ENCODE peak calls at places on chromosomes 16 and 17, in seven cellular contexts. K, L, F, A, R, O and V are unnamed samples.

GRCh38 chr16:22323173-22323997 is 26.2 kb downstream of the POLR3E start:
- DNase-seq in K (no peak), L (no peak), F (no peak), A (no peak), R (no peak), O (no peak), V (no peak)

GRCh38 chr16:1259760-1260068 is 3.8 kb downstream of the TPSD1 start:
- DNase-seq in K (no peak), L (no peak), F (no peak), A (no peak), R (no peak), O (no peak), V (no peak)

GRCh38 chr16:31698901-31699300 is 171.2 kb downstream of the AHSP start:
- DNase-seq in K (no peak), L (no peak), F (no peak), A (no peak), R (no peak), O (no peak), V (no peak)

GRCh38 chr16:30010817-30011504 is at the start of gene DOC2A:
- DNase-seq in K (peak; percentile 87), L (no peak), F (no peak), A (no peak), R (no peak), O (no peak), V (no peak)

GRCh38 chr17:35368086-35368824 is 5.2 kb downstream of the SLFN11 start:
- DNase-seq in K (peak; percentile 41), L (no peak), F (no peak), A (no peak), R (peak; percentile 62), O (peak; percentile 46), V (peak; percentile 52)

GRCh38 chr16:56190903-56191806 is at the start of gene GNAO1:
- DNase-seq in K (peak; percentile 86), L (peak; percentile 61), F (peak; percentile 64), A (peak; percentile 81), R (no peak), O (peak; percentile 56), V (peak; percentile 76)

GRCh38 chr16:64253114-64253513 is 868.7 kb downstream of the CDH11 start:
- DNase-seq in K (no peak), L (no peak), F (no peak), A (no peak), R (no peak), O (no peak), V (no peak)

GRCh38 chr16:88063201-88063773 is 112.1 kb downstream of the BANP start:
- DNase-seq in K (no peak), L (no peak), F (no peak), A (peak; percentile 44), R (no peak), O (no peak), V (no peak)

GRCh38 chr16:66894948-66895696 is 14.8 kb downstream of the PDP2 start:
- DNase-seq in K (peak; percentile 79), L (peak; percentile 73), F (no peak), A (peak; percentile 63), R (peak; percentile 63), O (peak; percentile 82), V (peak; percentile 63)

GRCh38 chr17:9403207-9403606 is 172.4 kb downstream of the STX8 start:
- DNase-seq in K (no peak), L (no peak), F (no peak), A (no peak), R (no peak), O (no peak), V (no peak)

GRCh38 chr16:88769617-88770458 is 15.2 kb downstream of the PIEZO1 start:
- DNase-seq in K (peak; percentile 93), L (no peak), F (no peak), A (no peak), R (peak; percentile 75), O (peak; percentile 61), V (no peak)

GRCh38 chr16:49520684-49521083 is 147.1 kb downstream of the C16orf78 start:
- DNase-seq in K (no peak), L (no peak), F (no peak), A (no peak), R (no peak), O (no peak), V (no peak)

GRCh38 chr17:74099441-74100340 is 103.8 kb upstream of the RPL38 start:
- DNase-seq in K (no peak), L (no peak), F (no peak), A (no peak), R (no peak), O (no peak), V (no peak)

GRCh38 chr17:81399481-81400153 is 4.4 kb downstream of the BAHCC1 start:
- DNase-seq in K (peak; percentile 55), L (no peak), F (no peak), A (peak; percentile 38), R (no peak), O (no peak), V (no peak)

GRCh38 chr17:74450925-74451403 is 15.5 kb upstream of the CD300A start:
- DNase-seq in K (no peak), L (no peak), F (peak; percentile 56), A (no peak), R (no peak), O (no peak), V (no peak)

GRCh38 chr17:3747805-3748204 is 24.1 kb downstream of the HASPIN start:
- DNase-seq in K (no peak), L (no peak), F (no peak), A (no peak), R (no peak), O (no peak), V (no peak)

GRCh38 chr16:18816286-18816685 is 14.9 kb upstream of the ARL6IP1 start:
- DNase-seq in K (no peak), L (no peak), F (no peak), A (no peak), R (no peak), O (no peak), V (no peak)

GRCh38 chr17:44546711-44547606 is 10.3 kb upstream of the FZD2 start:
- DNase-seq in K (no peak), L (no peak), F (no peak), A (no peak), R (no peak), O (no peak), V (no peak)

GRCh38 chr17:8629371-8630226 is 926 bp downstream of the MYH10 start:
- DNase-seq in K (peak; percentile 57), L (no peak), F (no peak), A (peak; percentile 40), R (peak; percentile 26), O (peak; percentile 13), V (no peak)

GRCh38 chr16:84503751-84504395 is 586 bp downstream of the MEAK7 start:
- DNase-seq in K (no peak), L (no peak), F (no peak), A (peak; percentile 15), R (no peak), O (no peak), V (no peak)

GRCh38 chr16:85042126-85042525 is 14.5 kb downstream of the KIAA0513 start:
- DNase-seq in K (no peak), L (no peak), F (no peak), A (no peak), R (no peak), O (no peak), V (no peak)

GRCh38 chr17:46179375-46179999 is 13.7 kb downstream of the KANSL1 start:
- DNase-seq in K (peak; percentile 80), L (no peak), F (no peak), A (no peak), R (no peak), O (no peak), V (no peak)

GRCh38 chr17:46184696-46185095 is 8.5 kb downstream of the KANSL1 start:
- DNase-seq in K (no peak), L (no peak), F (no peak), A (no peak), R (no peak), O (no peak), V (no peak)

GRCh38 chr17:46180895-46181279 is 12.3 kb downstream of the KANSL1 start:
- DNase-seq in K (no peak), L (no peak), F (no peak), A (no peak), R (no peak), O (no peak), V (no peak)

GRCh38 chr17:46182961-46183360 is 10.3 kb downstream of the KANSL1 start:
- DNase-seq in K (peak; percentile 88), L (no peak), F (no peak), A (no peak), R (no peak), O (no peak), V (no peak)

DNA sequence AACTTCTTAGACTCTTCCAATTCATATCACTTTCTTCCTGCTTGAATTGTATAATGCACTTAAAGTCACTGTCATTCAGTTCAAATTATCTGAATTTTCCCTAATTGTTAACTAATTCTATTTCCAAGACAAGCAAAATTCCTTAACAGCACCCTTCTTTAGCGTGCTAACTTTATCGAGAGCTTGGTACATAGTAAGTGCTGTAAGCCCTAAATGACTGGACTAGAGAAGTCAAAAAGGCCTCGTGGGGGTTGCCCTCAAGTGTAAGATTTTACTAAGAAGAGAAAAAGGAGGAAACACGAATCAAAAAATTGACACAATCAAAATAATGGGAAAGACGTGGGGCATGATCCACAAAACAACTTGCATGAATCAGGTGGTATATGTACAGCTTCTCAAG is 11.3 kb downstream of the KANSL1 start:
- DNase-seq in K (no peak), L (no peak), F (no peak), A (no peak), R (no peak), O (no peak), V (no peak)
- H3K4me1 ChIP-seq in K (peaks cover 93% of the 10 kb centered on the region), L (peaks cover 97% of the 10 kb centered on the region), F (peaks cover 88% of the 10 kb centered on the region), A (peaks cover 100% of the 10 kb centered on the region), R (peaks cover 54% of the 10 kb centered on the region), O (peaks cover 59% of the 10 kb centered on the region), V (peaks cover 88% of the 10 kb centered on the region)

GRCh38 chr17:59838196-59838911 is 54.4 kb downstream of the TUBD1 start:
- DNase-seq in K (no peak), L (no peak), F (no peak), A (no peak), R (no peak), O (no peak), V (no peak)

GRCh38 chr17:59840908-59841666 is 51.7 kb downstream of the TUBD1 start:
- DNase-seq in K (no peak), L (no peak), F (no peak), A (no peak), R (no peak), O (no peak), V (no peak)

GRCh38 chr17:59842901-59843652 is 49.7 kb downstream of the TUBD1 start:
- DNase-seq in K (peak; percentile 31), L (peak; percentile 74), F (no peak), A (no peak), R (no peak), O (peak; percentile 76), V (peak; percentile 21)

GRCh38 chr17:59839646-59840328 is 53.0 kb downstream of the TUBD1 start:
- DNase-seq in K (peak; percentile 53), L (no peak), F (peak; percentile 34), A (no peak), R (no peak), O (no peak), V (no peak)

GRCh38 chr17:59840329-59840907 is 52.3 kb downstream of the TUBD1 start:
- DNase-seq in K (peak; percentile 93), L (no peak), F (peak; percentile 48), A (no peak), R (no peak), O (no peak), V (no peak)
- H3K4me1 ChIP-seq in K (peaks cover 2% of the 10 kb centered on the region), L (peaks cover 66% of the 10 kb centered on the region), F (peaks cover 29% of the 10 kb centered on the region), A (peaks cover 55% of the 10 kb centered on the region), R (peaks cover 63% of the 10 kb centered on the region), O (peaks cover 49% of the 10 kb centered on the region), V (peaks cover 22% of the 10 kb centered on the region)

GRCh38 chr17:42677012-42677857 is 441 bp upstream of the PLEKHH3 start:
- DNase-seq in K (peak; percentile 100), L (peak; percentile 100), F (peak; percentile 100), A (peak; percentile 100), R (peak; percentile 100), O (peak; percentile 100), V (peak; percentile 93)
- H3K4me1 ChIP-seq in K (peaks cover 47% of the 10 kb centered on the region), L (peaks cover 82% of the 10 kb centered on the region), F (peaks cover 76% of the 10 kb centered on the region), A (peaks cover 90% of the 10 kb centered on the region), R (peaks cover 69% of the 10 kb centered on the region), O (peaks cover 51% of the 10 kb centered on the region), V (peaks cover 72% of the 10 kb centered on the region)

GRCh38 chr17:67831268-67831667 is 6.0 kb downstream of the BPTF start:
- DNase-seq in K (no peak), L (no peak), F (no peak), A (no peak), R (no peak), O (no peak), V (no peak)
- H3K4me1 ChIP-seq in K (peaks cover 49% of the 10 kb centered on the region), L (peaks cover 94% of the 10 kb centered on the region), F (peaks cover 52% of the 10 kb centered on the region), A (peaks cover 76% of the 10 kb centered on the region), R (peaks cover 43% of the 10 kb centered on the region), O (peaks cover 34% of the 10 kb centered on the region), V (peaks cover 62% of the 10 kb centered on the region)